ENCODE peak calls at places on chromosomes 3 and 15, in nine cellular contexts. J is NCI-H345; I is HCEC 1CT; F is left ventricle myocardium inferior; X is WTC11; L is cardiac muscle cell; T is stimulated activated CD4-positive, alpha-beta T cell treated with anti-CD3 and anti-CD28 coated beads, TNF-alpha, amount 100 ng/mL, for 1 hour; N is choroid plexus epithelial cell; B is AG04450. O is an unnamed sample.

GRCh38 chr3:175411405-175411804 is 552.3 kb downstream of the NAALADL2 start:
- DNase-seq in J (no peak), I (peak), F (no peak), X (no peak), L (no peak), T (no peak), N (no peak), B (no peak), O (no peak)

GRCh38 chr3:81568378-81568777 is 193.1 kb downstream of the GBE1 start:
- DNase-seq in J (no peak), I (no peak), F (no peak), X (no peak), L (no peak), T (no peak), N (no peak), B (no peak), O (no peak)

GRCh38 chr3:99909714-99910508 is 92.2 kb downstream of the CMSS1 start:
- DNase-seq in J (no peak), I (peak), F (no peak), X (no peak), L (no peak), T (no peak), N (peak), B (no peak), O (no peak)

GRCh38 chr15:42494998-42495360 is 455 bp upstream of the SNAP23 start:
- DNase-seq in J (peak), I (peak), F (no peak), X (no peak), L (no peak), T (no peak), N (peak), B (no peak), O (no peak)

GRCh38 chr3:188680189-188680588 is 491.6 kb upstream of the TPRG1 start:
- DNase-seq in J (no peak), I (no peak), F (no peak), X (no peak), L (no peak), T (no peak), N (peak), B (no peak), O (no peak)

GRCh38 chr3:80785475-80785874 is 976.0 kb downstream of the GBE1 start:
- DNase-seq in J (no peak), I (no peak), F (no peak), X (no peak), L (no peak), T (no peak), N (peak), B (no peak), O (no peak)

GRCh38 chr15:85691350-85692240 is 103.1 kb downstream of the KLHL25 start:
- DNase-seq in J (no peak), I (no peak), F (no peak), X (no peak), L (no peak), T (no peak), N (no peak), B (no peak), O (no peak)

GRCh38 chr15:73800662-73801345 is 47.7 kb upstream of the INSYN1 start:
- DNase-seq in J (no peak), I (peak), F (peak), X (no peak), L (no peak), T (no peak), N (peak), B (peak), O (no peak)

GRCh38 chr3:177460100-177460499 is 262.8 kb upstream of the TBL1XR1 start:
- DNase-seq in J (no peak), I (no peak), F (no peak), X (no peak), L (no peak), T (no peak), N (peak), B (no peak), O (no peak)

GRCh38 chr15:90035095-90035834 is 34.1 kb downstream of the ZNF710 start:
- DNase-seq in J (peak), I (no peak), F (peak), X (no peak), L (no peak), T (no peak), N (peak), B (no peak), O (peak)

GRCh38 chr3:150627557-150627956 is 24.4 kb downstream of the SELENOT start:
- DNase-seq in J (no peak), I (no peak), F (no peak), X (no peak), L (peak), T (no peak), N (peak), B (peak), O (no peak)

GRCh38 chr3:114608293-114608692 is 314.5 kb downstream of the TIGIT start:
- DNase-seq in J (no peak), I (peak), F (no peak), X (no peak), L (no peak), T (no peak), N (peak), B (peak), O (no peak)

GRCh38 chr3:177934001-177934891 is 602.0 kb upstream of the KCNMB2 start:
- DNase-seq in J (no peak), I (peak), F (no peak), X (no peak), L (peak), T (no peak), N (peak), B (peak), O (no peak)

GRCh38 chr3:55486857-55487375 is at the start of gene WNT5A:
- DNase-seq in J (peak), I (peak), F (peak), X (peak), L (peak), T (no peak), N (peak), B (no peak), O (no peak)

GRCh38 chr15:81333363-81333762 is 9.4 kb upstream of the STARD5 start:
- DNase-seq in J (no peak), I (no peak), F (no peak), X (no peak), L (no peak), T (no peak), N (no peak), B (no peak), O (no peak)

GRCh38 chr15:89472785-89473256 is 23.6 kb downstream of the RHCG start:
- DNase-seq in J (no peak), I (peak), F (peak), X (peak), L (peak), T (no peak), N (peak), B (peak), O (no peak)

GRCh38 chr3:157122116-157122515 is 37.8 kb downstream of the CCNL1 start:
- DNase-seq in J (no peak), I (peak), F (no peak), X (no peak), L (no peak), T (no peak), N (peak), B (peak), O (no peak)

GRCh38 chr3:62632510-62633294 is 242.5 kb downstream of the CADPS start:
- DNase-seq in J (no peak), I (peak), F (no peak), X (no peak), L (no peak), T (no peak), N (no peak), B (no peak), O (no peak)

GRCh38 chr15:48759921-48760320 is 50.9 kb downstream of the CEP152 start:
- DNase-seq in J (peak), I (no peak), F (no peak), X (no peak), L (no peak), T (no peak), N (peak), B (no peak), O (no peak)

GRCh38 chr3:192259661-192260060 is 467.7 kb downstream of the FGF12 start:
- DNase-seq in J (no peak), I (no peak), F (no peak), X (no peak), L (no peak), T (no peak), N (no peak), B (no peak), O (no peak)

GRCh38 chr15:62847900-62848489 is 194.6 kb upstream of the TPM1 start:
- DNase-seq in J (peak), I (peak), F (peak), X (peak), L (peak), T (peak), N (peak), B (no peak), O (no peak)

GRCh38 chr3:128488995-128489859 is 3.8 kb downstream of the GATA2 start:
- DNase-seq in J (no peak), I (no peak), F (peak), X (peak), L (peak), T (no peak), N (no peak), B (no peak), O (peak)

GRCh38 chr3:83438177-83438576 is 1520.6 kb upstream of the CADM2 start:
- DNase-seq in J (no peak), I (no peak), F (no peak), X (no peak), L (no peak), T (no peak), N (peak), B (no peak), O (no peak)

GRCh38 chr3:37179144-37179967 is 5.0 kb upstream of the LRRFIP2 start:
- DNase-seq in J (no peak), I (no peak), F (no peak), X (no peak), L (no peak), T (no peak), N (no peak), B (no peak), O (no peak)

GRCh38 chr15:75640483-75641175 is 605 bp upstream of the IMP3 start:
- DNase-seq in J (peak), I (peak), F (peak), X (peak), L (peak), T (no peak), N (peak), B (no peak), O (peak)

GRCh38 chr3:9280477-9281219 is 31.2 kb upstream of the SRGAP3 start:
- DNase-seq in J (peak), I (no peak), F (no peak), X (no peak), L (no peak), T (no peak), N (peak), B (no peak), O (no peak)

GRCh38 chr3:99774467-99774866 is 43.2 kb upstream of the CMSS1 start:
- DNase-seq in J (no peak), I (peak), F (no peak), X (no peak), L (no peak), T (no peak), N (peak), B (peak), O (no peak)

GRCh38 chr3:124260206-124260915 is 268.4 kb upstream of the ROPN1 start:
- DNase-seq in J (no peak), I (peak), F (peak), X (no peak), L (no peak), T (no peak), N (peak), B (peak), O (no peak)